ENCODE peak calls at places on chromosomes 7 and 10, in nine cellular contexts. One of them, this sample, is unnamed.

GRCh38 chr10:94902570-94902969 is 35.9 kb upstream of the CYP2C9 start:
- DNase-seq in AG04450: no peak
- DNase-seq in activated CD8-positive, alpha-beta memory T cell treated with anti-CD3 and anti-CD28 coated beads for 24 hours: no peak
- DNase-seq in SJSA1: no peak
- DNase-seq in H54: no peak
- DNase-seq in nephron progenitor cell: no peak
- DNase-seq in NCI-H1105 treated with DMSO at 0.1 percent for 48 hours: no peak
- DNase-seq in memory B cell: no peak
- DNase-seq in chondrocyte: no peak
- DNase-seq in this sample: no peak

GRCh38 chr7:87876759-87877234 is 504 bp downstream of the DBF4 start:
- DNase-seq in nephron progenitor cell: peak; percentile 70
- DNase-seq in SJSA1: peak; percentile 56
- DNase-seq in H54: peak; percentile 14
- DNase-seq in chondrocyte: no peak
- DNase-seq in memory B cell: no peak
- DNase-seq in AG04450: peak; percentile 6
- DNase-seq in NCI-H1105 treated with DMSO at 0.1 percent for 48 hours: peak; percentile 57
- DNase-seq in activated CD8-positive, alpha-beta memory T cell treated with anti-CD3 and anti-CD28 coated beads for 24 hours: no peak
- DNase-seq in this sample: no peak

GRCh38 chr7:77561354-77561753 is 24.3 kb downstream of the PTPN12 start:
- DNase-seq in AG04450: no peak
- DNase-seq in SJSA1: no peak
- DNase-seq in H54: no peak
- DNase-seq in chondrocyte: no peak
- DNase-seq in nephron progenitor cell: no peak
- DNase-seq in NCI-H1105 treated with DMSO at 0.1 percent for 48 hours: no peak
- DNase-seq in memory B cell: no peak
- DNase-seq in activated CD8-positive, alpha-beta memory T cell treated with anti-CD3 and anti-CD28 coated beads for 24 hours: no peak
- DNase-seq in this sample: no peak

GRCh38 chr7:899806-900205 is 23.5 kb downstream of the GET4 start:
- DNase-seq in chondrocyte: no peak
- DNase-seq in SJSA1: no peak
- DNase-seq in AG04450: no peak
- DNase-seq in memory B cell: no peak
- DNase-seq in activated CD8-positive, alpha-beta memory T cell treated with anti-CD3 and anti-CD28 coated beads for 24 hours: no peak
- DNase-seq in NCI-H1105 treated with DMSO at 0.1 percent for 48 hours: no peak
- DNase-seq in nephron progenitor cell: no peak
- DNase-seq in H54: no peak
- DNase-seq in this sample: no peak

GRCh38 chr7:19982841-19983835 is 209.7 kb upstream of the TMEM196 start:
- DNase-seq in AG04450: peak; percentile 48
- DNase-seq in activated CD8-positive, alpha-beta memory T cell treated with anti-CD3 and anti-CD28 coated beads for 24 hours: no peak
- DNase-seq in NCI-H1105 treated with DMSO at 0.1 percent for 48 hours: no peak
- DNase-seq in H54: no peak
- DNase-seq in chondrocyte: no peak
- DNase-seq in nephron progenitor cell: peak; percentile 21
- DNase-seq in SJSA1: peak; percentile 56
- DNase-seq in memory B cell: peak; percentile 16
- DNase-seq in this sample: peak; percentile 20

GRCh38 chr7:104908636-104909035 is 105.4 kb upstream of the KMT2E start:
- DNase-seq in nephron progenitor cell: no peak
- DNase-seq in SJSA1: no peak
- DNase-seq in activated CD8-positive, alpha-beta memory T cell treated with anti-CD3 and anti-CD28 coated beads for 24 hours: no peak
- DNase-seq in chondrocyte: no peak
- DNase-seq in AG04450: no peak
- DNase-seq in memory B cell: no peak
- DNase-seq in NCI-H1105 treated with DMSO at 0.1 percent for 48 hours: no peak
- DNase-seq in H54: no peak
- DNase-seq in this sample: no peak

GRCh38 chr7:33421384-33421783 is 292.0 kb downstream of the BBS9 start:
- DNase-seq in AG04450: peak; percentile 1
- DNase-seq in nephron progenitor cell: no peak
- DNase-seq in chondrocyte: no peak
- DNase-seq in memory B cell: no peak
- DNase-seq in activated CD8-positive, alpha-beta memory T cell treated with anti-CD3 and anti-CD28 coated beads for 24 hours: no peak
- DNase-seq in H54: no peak
- DNase-seq in NCI-H1105 treated with DMSO at 0.1 percent for 48 hours: peak; percentile 11
- DNase-seq in SJSA1: no peak
- DNase-seq in this sample: no peak

GRCh38 chr7:42611961-42612360 is 299.9 kb downstream of the C7orf25 start:
- DNase-seq in activated CD8-positive, alpha-beta memory T cell treated with anti-CD3 and anti-CD28 coated beads for 24 hours: no peak
- DNase-seq in nephron progenitor cell: peak; percentile 18
- DNase-seq in memory B cell: no peak
- DNase-seq in H54: no peak
- DNase-seq in NCI-H1105 treated with DMSO at 0.1 percent for 48 hours: no peak
- DNase-seq in chondrocyte: no peak
- DNase-seq in AG04450: no peak
- DNase-seq in SJSA1: no peak
- DNase-seq in this sample: no peak

GRCh38 chr7:18472161-18472483 is 23.4 kb upstream of the HDAC9 start:
- DNase-seq in NCI-H1105 treated with DMSO at 0.1 percent for 48 hours: no peak
- DNase-seq in AG04450: no peak
- DNase-seq in chondrocyte: no peak
- DNase-seq in memory B cell: no peak
- DNase-seq in H54: no peak
- DNase-seq in SJSA1: no peak
- DNase-seq in activated CD8-positive, alpha-beta memory T cell treated with anti-CD3 and anti-CD28 coated beads for 24 hours: no peak
- DNase-seq in nephron progenitor cell: no peak
- DNase-seq in this sample: no peak

GRCh38 chr7:100157334-100158228 is 942 bp downstream of the TRAPPC14 start:
- DNase-seq in nephron progenitor cell: no peak
- DNase-seq in NCI-H1105 treated with DMSO at 0.1 percent for 48 hours: no peak
- DNase-seq in memory B cell: no peak
- DNase-seq in activated CD8-positive, alpha-beta memory T cell treated with anti-CD3 and anti-CD28 coated beads for 24 hours: no peak
- DNase-seq in SJSA1: no peak
- DNase-seq in chondrocyte: no peak
- DNase-seq in H54: peak; percentile 80
- DNase-seq in AG04450: no peak
- DNase-seq in this sample: no peak

GRCh38 chr10:17918187-17918903 is 33.4 kb upstream of the SLC39A12 start:
- DNase-seq in chondrocyte: no peak
- DNase-seq in SJSA1: no peak
- DNase-seq in activated CD8-positive, alpha-beta memory T cell treated with anti-CD3 and anti-CD28 coated beads for 24 hours: no peak
- DNase-seq in NCI-H1105 treated with DMSO at 0.1 percent for 48 hours: no peak
- DNase-seq in H54: no peak
- DNase-seq in nephron progenitor cell: no peak
- DNase-seq in AG04450: no peak
- DNase-seq in memory B cell: no peak
- DNase-seq in this sample: no peak

GRCh38 chr10:15253951-15254807 is 85.7 kb upstream of the NMT2 start:
- DNase-seq in memory B cell: no peak
- DNase-seq in chondrocyte: no peak
- DNase-seq in nephron progenitor cell: no peak
- DNase-seq in NCI-H1105 treated with DMSO at 0.1 percent for 48 hours: no peak
- DNase-seq in AG04450: no peak
- DNase-seq in SJSA1: no peak
- DNase-seq in activated CD8-positive, alpha-beta memory T cell treated with anti-CD3 and anti-CD28 coated beads for 24 hours: no peak
- DNase-seq in H54: no peak
- DNase-seq in this sample: no peak

GRCh38 chr7:25852249-25852994 is 299.6 kb upstream of the NFE2L3 start:
- DNase-seq in nephron progenitor cell: peak; percentile 86
- DNase-seq in memory B cell: no peak
- DNase-seq in activated CD8-positive, alpha-beta memory T cell treated with anti-CD3 and anti-CD28 coated beads for 24 hours: peak; percentile 61
- DNase-seq in chondrocyte: no peak
- DNase-seq in SJSA1: no peak
- DNase-seq in H54: no peak
- DNase-seq in NCI-H1105 treated with DMSO at 0.1 percent for 48 hours: no peak
- DNase-seq in AG04450: no peak
- DNase-seq in this sample: no peak

GRCh38 chr7:105213619-105214018 is 175.1 kb downstream of the SRPK2 start:
- DNase-seq in AG04450: no peak
- DNase-seq in H54: no peak
- DNase-seq in NCI-H1105 treated with DMSO at 0.1 percent for 48 hours: no peak
- DNase-seq in chondrocyte: no peak
- DNase-seq in memory B cell: no peak
- DNase-seq in SJSA1: no peak
- DNase-seq in activated CD8-positive, alpha-beta memory T cell treated with anti-CD3 and anti-CD28 coated beads for 24 hours: no peak
- DNase-seq in nephron progenitor cell: no peak
- DNase-seq in this sample: no peak

GRCh38 chr10:59304521-59305097 is 57.7 kb downstream of the FAM13C start:
- DNase-seq in nephron progenitor cell: no peak
- DNase-seq in AG04450: no peak
- DNase-seq in chondrocyte: no peak
- DNase-seq in memory B cell: no peak
- DNase-seq in NCI-H1105 treated with DMSO at 0.1 percent for 48 hours: no peak
- DNase-seq in activated CD8-positive, alpha-beta memory T cell treated with anti-CD3 and anti-CD28 coated beads for 24 hours: no peak
- DNase-seq in H54: no peak
- DNase-seq in SJSA1: no peak
- DNase-seq in this sample: no peak

GRCh38 chr7:36999851-37000480 is 275.7 kb upstream of the AOAH start:
- DNase-seq in AG04450: no peak
- DNase-seq in NCI-H1105 treated with DMSO at 0.1 percent for 48 hours: no peak
- DNase-seq in nephron progenitor cell: no peak
- DNase-seq in memory B cell: no peak
- DNase-seq in activated CD8-positive, alpha-beta memory T cell treated with anti-CD3 and anti-CD28 coated beads for 24 hours: no peak
- DNase-seq in chondrocyte: no peak
- DNase-seq in H54: no peak
- DNase-seq in SJSA1: no peak
- DNase-seq in this sample: no peak

This sample was measured in naive B cell.